ENCODE peak calls at places on chromosomes 4 and X, in four cellular contexts. One of them, this sample, is unnamed.

GRCh38 chr4:118968006-118968405 is 79.4 kb downstream of the SYNPO2 start:
- DNase-seq in lung: peak; percentile 65
- DNase-seq in RPMI7951: peak; percentile 94
- DNase-seq in Kasumi-1: peak; percentile 93
- DNase-seq in this sample: peak; percentile 76

GRCh38 chr4:21915761-21916160 is 32.8 kb downstream of the KCNIP4 start:
- DNase-seq in Kasumi-1: no peak
- DNase-seq in lung: no peak
- DNase-seq in RPMI7951: no peak
- DNase-seq in this sample: no peak

GRCh38 chr4:1171306-1172227 is 816 bp downstream of the SPON2 start:
- DNase-seq in RPMI7951: no peak
- DNase-seq in lung: no peak
- DNase-seq in Kasumi-1: no peak
- DNase-seq in this sample: no peak

GRCh38 chr4:108885211-108885610 is 122.4 kb upstream of the ETNPPL start:
- DNase-seq in RPMI7951: peak; percentile 22
- DNase-seq in lung: no peak
- DNase-seq in Kasumi-1: no peak
- DNase-seq in this sample: no peak

GRCh38 chr4:72919937-72920336 is 149.6 kb downstream of the COX18 start:
- DNase-seq in lung: no peak
- DNase-seq in RPMI7951: no peak
- DNase-seq in Kasumi-1: no peak
- DNase-seq in this sample: no peak

GRCh38 chr4:184097240-184097619 is 120.4 kb downstream of the ENPP6 start:
- DNase-seq in RPMI7951: no peak
- DNase-seq in lung: peak; percentile 44
- DNase-seq in Kasumi-1: no peak
- DNase-seq in this sample: peak; percentile 81

GRCh38 chr4:8383451-8384160 is 56.9 kb downstream of the ACOX3 start:
- DNase-seq in RPMI7951: peak; percentile 85
- DNase-seq in lung: no peak
- DNase-seq in Kasumi-1: no peak
- DNase-seq in this sample: no peak

GRCh38 chr4:2249526-2249991 is 7.6 kb upstream of the HAUS3 start:
- DNase-seq in lung: no peak
- DNase-seq in Kasumi-1: no peak
- DNase-seq in RPMI7951: no peak
- DNase-seq in this sample: no peak

GRCh38 chr4:78938474-78938867 is 767 bp downstream of the PAQR3 start:
- DNase-seq in Kasumi-1: no peak
- DNase-seq in RPMI7951: no peak
- DNase-seq in lung: no peak
- DNase-seq in this sample: no peak

GRCh38 chr4:104475652-104476051 is 19.0 kb downstream of the CXXC4 start:
- DNase-seq in RPMI7951: no peak
- DNase-seq in Kasumi-1: no peak
- DNase-seq in lung: no peak
- DNase-seq in this sample: no peak

GRCh38 chr4:11748169-11748872 is 319.6 kb upstream of the HS3ST1 start:
- DNase-seq in lung: no peak
- DNase-seq in Kasumi-1: no peak
- DNase-seq in RPMI7951: peak; percentile 66
- DNase-seq in this sample: no peak

GRCh38 chr4:10639100-10639499 is 45.5 kb downstream of the CLNK start:
- DNase-seq in Kasumi-1: no peak
- DNase-seq in RPMI7951: no peak
- DNase-seq in lung: no peak
- DNase-seq in this sample: no peak

GRCh38 chr4:42750091-42750490 is 93.2 kb upstream of the ATP8A1 start:
- DNase-seq in Kasumi-1: peak; percentile 83
- DNase-seq in lung: no peak
- DNase-seq in RPMI7951: no peak
- DNase-seq in this sample: no peak

GRCh38 chrX:153406903-153407302 is 4.4 kb upstream of the ZFP92 start:
- DNase-seq in Kasumi-1: no peak
- DNase-seq in RPMI7951: no peak
- DNase-seq in lung: no peak
- DNase-seq in this sample: no peak

GRCh38 chrX:96576358-96576757 is 108.3 kb upstream of the DIAPH2 start:
- DNase-seq in RPMI7951: peak; percentile 4
- DNase-seq in lung: no peak
- DNase-seq in Kasumi-1: no peak
- DNase-seq in this sample: no peak

GRCh38 chrX:34528081-34528480 is 129.0 kb downstream of the TMEM47 start:
- DNase-seq in RPMI7951: no peak
- DNase-seq in Kasumi-1: no peak
- DNase-seq in lung: no peak
- DNase-seq in this sample: no peak

GRCh38 chr4:1722551-1723071 is 1.3 kb downstream of the TACC3 start:
- DNase-seq in lung: no peak
- DNase-seq in RPMI7951: no peak
- DNase-seq in Kasumi-1: no peak
- DNase-seq in this sample: no peak

GRCh38 chr4:140095694-140096482 is 58.1 kb downstream of the MAML3 start:
- DNase-seq in RPMI7951: peak; percentile 93
- DNase-seq in Kasumi-1: peak; percentile 92
- DNase-seq in lung: no peak
- DNase-seq in this sample: no peak

GRCh38 chr4:152806492-152807125 is 26.9 kb downstream of the ARFIP1 start:
- DNase-seq in Kasumi-1: no peak
- DNase-seq in RPMI7951: no peak
- DNase-seq in lung: no peak
- DNase-seq in this sample: no peak

GRCh38 chrX:17563515-17563914 is 173.8 kb upstream of the SCML1 start:
- DNase-seq in Kasumi-1: no peak
- DNase-seq in RPMI7951: peak; percentile 75
- DNase-seq in lung: no peak
- DNase-seq in this sample: no peak

GRCh38 chr4:138242076-138242829 is at the start of gene SLC7A11:
- DNase-seq in RPMI7951: peak; percentile 95
- DNase-seq in Kasumi-1: peak; percentile 95
- DNase-seq in lung: peak; percentile 73
- DNase-seq in this sample: peak; percentile 72

GRCh38 chr4:48779095-48779997 is 733 bp downstream of the FRYL start:
- DNase-seq in Kasumi-1: peak; percentile 63
- DNase-seq in RPMI7951: peak; percentile 61
- DNase-seq in lung: peak; percentile 64
- DNase-seq in this sample: peak; percentile 67

GRCh38 chr4:3227878-3228675 is 20.9 kb upstream of the MSANTD1 start:
- DNase-seq in lung: no peak
- DNase-seq in Kasumi-1: no peak
- DNase-seq in RPMI7951: no peak
- DNase-seq in this sample: no peak

GRCh38 chr4:59518005-59518823 is 1681.9 kb upstream of the ADGRL3 start:
- DNase-seq in lung: no peak
- DNase-seq in RPMI7951: no peak
- DNase-seq in Kasumi-1: no peak
- DNase-seq in this sample: no peak

GRCh38 chrX:37905436-37906147 is 58.2 kb upstream of the DYNLT3 start:
- DNase-seq in lung: no peak
- DNase-seq in Kasumi-1: no peak
- DNase-seq in RPMI7951: peak; percentile 69
- DNase-seq in this sample: no peak

GRCh38 chrX:41935827-41936226 is 12.5 kb upstream of the CASK start:
- DNase-seq in lung: no peak
- DNase-seq in RPMI7951: no peak
- DNase-seq in Kasumi-1: no peak
- DNase-seq in this sample: no peak

GRCh38 chr4:71545168-71545567 is 206.3 kb downstream of the SLC4A4 start:
- DNase-seq in lung: no peak
- DNase-seq in RPMI7951: no peak
- DNase-seq in Kasumi-1: no peak
- DNase-seq in this sample: no peak

GRCh38 chrX:24760601-24761000 is 66.9 kb downstream of the POLA1 start:
- DNase-seq in lung: no peak
- DNase-seq in Kasumi-1: no peak
- DNase-seq in RPMI7951: no peak
- DNase-seq in this sample: no peak

GRCh38 chr4:181971973-181972372 is 271.2 kb upstream of the TENM3 start:
- DNase-seq in RPMI7951: peak; percentile 67
- DNase-seq in lung: no peak
- DNase-seq in Kasumi-1: no peak
- DNase-seq in this sample: no peak

GRCh38 chr4:185773419-185773818 is 38.6 kb downstream of the SORBS2 start:
- DNase-seq in RPMI7951: peak; percentile 50
- DNase-seq in Kasumi-1: no peak
- DNase-seq in lung: no peak
- DNase-seq in this sample: no peak

This sample was measured in ureter.